ENCODE peak calls at places on chromosomes 6 and 20, in four cellular contexts. One of them, this sample, is unnamed. For H3K4me1, the result is how much of the 10 kb centered on the place peaks cover.

GRCh38 chr6:19836799-19837510 is at the start of gene ID4:
- DNase-seq in PC-3: peak
- DNase-seq in SJSA1: peak
- DNase-seq in MM.1S: no peak
- DNase-seq in this sample: peak

GRCh38 chr6:39280247-39280731 is 33.9 kb downstream of the KCNK17 start:
- DNase-seq in PC-3: peak
- DNase-seq in SJSA1: no peak
- DNase-seq in MM.1S: no peak
- DNase-seq in this sample: no peak

GRCh38 chr20:20373046-20373706 is 5.3 kb downstream of the INSM1 start:
- DNase-seq in PC-3: peak
- DNase-seq in SJSA1: no peak
- DNase-seq in MM.1S: no peak
- DNase-seq in this sample: no peak

GRCh38 chr6:47741807-47742206 is 40.0 kb upstream of the OPN5 start:
- DNase-seq in PC-3: peak
- DNase-seq in SJSA1: no peak
- DNase-seq in MM.1S: no peak
- DNase-seq in this sample: no peak

GRCh38 chr20:6519556-6519955 is 247.9 kb upstream of the BMP2 start:
- DNase-seq in PC-3: peak
- DNase-seq in SJSA1: no peak
- DNase-seq in MM.1S: no peak
- DNase-seq in this sample: no peak

GRCh38 chr6:41125282-41125681 is 28.9 kb downstream of the TREML1 start:
- DNase-seq in PC-3: no peak
- DNase-seq in SJSA1: no peak
- DNase-seq in MM.1S: no peak
- DNase-seq in this sample: no peak

GRCh38 chr20:49616154-49617007 is 48.4 kb upstream of the PTGIS start:
- DNase-seq in PC-3: no peak
- DNase-seq in SJSA1: no peak
- DNase-seq in MM.1S: no peak
- DNase-seq in this sample: no peak

GRCh38 chr20:2365091-2365490 is 15.6 kb upstream of the TGM6 start:
- DNase-seq in PC-3: no peak
- DNase-seq in SJSA1: no peak
- DNase-seq in MM.1S: no peak
- DNase-seq in this sample: no peak

GRCh38 chr6:144007779-144008500 is at the start of gene PLAGL1:
- DNase-seq in PC-3: peak
- DNase-seq in SJSA1: peak
- DNase-seq in MM.1S: no peak
- DNase-seq in this sample: peak

GRCh38 chr6:144064831-144065668 is 30.3 kb downstream of the SF3B5 start:
- DNase-seq in PC-3: no peak
- DNase-seq in SJSA1: no peak
- DNase-seq in MM.1S: no peak
- DNase-seq in this sample: no peak

GRCh38 chr6:2196079-2196679 is 49.2 kb downstream of the GMDS start:
- DNase-seq in PC-3: peak
- DNase-seq in SJSA1: no peak
- DNase-seq in MM.1S: peak
- DNase-seq in this sample: no peak

GRCh38 chr6:104325341-104326172 is 534.2 kb downstream of the HACE1 start:
- DNase-seq in PC-3: peak
- DNase-seq in SJSA1: no peak
- DNase-seq in MM.1S: peak
- DNase-seq in this sample: no peak

GRCh38 chr6:38554700-38555413 is 84.9 kb downstream of the BTBD9 start:
- DNase-seq in PC-3: peak
- DNase-seq in SJSA1: no peak
- DNase-seq in MM.1S: no peak
- DNase-seq in this sample: no peak

GRCh38 chr20:4633780-4634179 is 87.9 kb upstream of the PRND start:
- DNase-seq in PC-3: peak
- DNase-seq in SJSA1: no peak
- DNase-seq in MM.1S: no peak
- DNase-seq in this sample: no peak

GRCh38 chr20:43590036-43590391 is 723 bp upstream of the IFT52 start:
- DNase-seq in PC-3: no peak
- DNase-seq in SJSA1: no peak
- DNase-seq in MM.1S: no peak
- DNase-seq in this sample: no peak

GRCh38 chr20:51569815-51570741 is 27.6 kb upstream of the NFATC2 start:
- DNase-seq in PC-3: peak
- DNase-seq in SJSA1: no peak
- DNase-seq in MM.1S: no peak
- DNase-seq in this sample: peak

GRCh38 chr20:5557123-5557522 is 193.1 kb upstream of the SHLD1 start:
- DNase-seq in PC-3: peak
- DNase-seq in SJSA1: no peak
- DNase-seq in MM.1S: peak
- DNase-seq in this sample: peak

GRCh38 chr20:59484228-59484627 is 120.1 kb upstream of the PHACTR3 start:
- DNase-seq in PC-3: no peak
- DNase-seq in SJSA1: peak
- DNase-seq in MM.1S: no peak
- DNase-seq in this sample: no peak

GRCh38 chr6:24537082-24537699 is 42.4 kb downstream of the ALDH5A1 start:
- DNase-seq in PC-3: peak
- DNase-seq in SJSA1: no peak
- DNase-seq in MM.1S: no peak
- DNase-seq in this sample: no peak

GRCh38 chr20:63130654-63131577 is 85.0 kb downstream of the YTHDF1 start:
- DNase-seq in PC-3: no peak
- DNase-seq in SJSA1: peak
- DNase-seq in MM.1S: no peak
- DNase-seq in this sample: no peak

GRCh38 chr20:63129376-63129965 is 86.5 kb downstream of the YTHDF1 start:
- DNase-seq in PC-3: peak
- DNase-seq in SJSA1: no peak
- DNase-seq in MM.1S: no peak
- DNase-seq in this sample: no peak

GRCh38 chr20:63128956-63129355 is 87.0 kb downstream of the YTHDF1 start:
- DNase-seq in PC-3: no peak
- DNase-seq in SJSA1: no peak
- DNase-seq in MM.1S: no peak
- DNase-seq in this sample: no peak

GRCh38 chr20:63128367-63128766 is 87.6 kb downstream of the YTHDF1 start:
- DNase-seq in PC-3: no peak
- DNase-seq in SJSA1: no peak
- DNase-seq in MM.1S: no peak
- DNase-seq in this sample: no peak

GRCh38 chr20:63129991-63130653 is 85.8 kb downstream of the YTHDF1 start:
- DNase-seq in PC-3: no peak
- DNase-seq in SJSA1: no peak
- DNase-seq in MM.1S: no peak
- DNase-seq in this sample: no peak
- H3K4me3 ChIP-seq in PC-3: no peak
- H3K4me3 ChIP-seq in SJSA1: no peak
- H3K4me3 ChIP-seq in MM.1S: no peak
- H3K4me3 ChIP-seq in this sample: no peak

GRCh38 chr6:111804627-111805235 is 68.5 kb downstream of the FYN start:
- DNase-seq in PC-3: no peak
- DNase-seq in SJSA1: peak
- DNase-seq in MM.1S: peak
- DNase-seq in this sample: no peak
- H3K4me1 ChIP-seq in PC-3: half or more
- H3K4me1 ChIP-seq in SJSA1: under half
- H3K4me1 ChIP-seq in MM.1S: under half
- H3K4me1 ChIP-seq in this sample: under half

GRCh38 chr20:58420798-58421496 is 31.9 kb downstream of the VAPB start:
- DNase-seq in PC-3: peak
- DNase-seq in SJSA1: no peak
- DNase-seq in MM.1S: no peak
- DNase-seq in this sample: no peak

GRCh38 chr20:58417418-58417817 is 28.4 kb downstream of the VAPB start:
- DNase-seq in PC-3: no peak
- DNase-seq in SJSA1: no peak
- DNase-seq in MM.1S: no peak
- DNase-seq in this sample: no peak

GRCh38 chr20:58418949-58419748 is 30.1 kb downstream of the VAPB start:
- DNase-seq in PC-3: peak
- DNase-seq in SJSA1: no peak
- DNase-seq in MM.1S: no peak
- DNase-seq in this sample: no peak

GRCh38 chr20:58416057-58416456 is 27.0 kb downstream of the VAPB start:
- DNase-seq in PC-3: no peak
- DNase-seq in SJSA1: no peak
- DNase-seq in MM.1S: no peak
- DNase-seq in this sample: no peak

DNA sequence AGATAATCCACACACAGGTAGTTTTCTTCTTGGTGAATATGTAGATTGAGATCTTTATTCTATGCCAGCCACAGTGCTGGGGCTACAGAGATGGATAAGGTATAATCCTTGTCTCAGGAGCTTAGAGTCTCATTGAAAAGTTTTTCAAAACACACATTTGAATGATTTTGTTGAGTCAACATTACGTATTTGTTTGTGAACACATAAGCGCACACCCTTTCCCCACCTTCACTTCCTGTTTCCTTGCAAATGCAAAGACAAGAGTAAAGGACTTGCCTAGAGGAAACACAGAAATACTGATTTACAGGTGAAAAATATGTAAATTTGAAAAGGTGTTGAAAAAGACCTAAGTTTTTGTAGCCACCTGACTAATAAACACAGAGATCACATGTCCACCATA is 27.8 kb downstream of the VAPB start:
- DNase-seq in PC-3: no peak
- DNase-seq in SJSA1: no peak
- DNase-seq in MM.1S: no peak
- DNase-seq in this sample: no peak
- H3K4me3 ChIP-seq in PC-3: no peak
- H3K4me3 ChIP-seq in SJSA1: no peak
- H3K4me3 ChIP-seq in MM.1S: no peak
- H3K4me3 ChIP-seq in this sample: no peak

GRCh38 chr6:169145476-169145875 is 108.2 kb downstream of the THBS2 start:
- DNase-seq in PC-3: no peak
- DNase-seq in SJSA1: peak
- DNase-seq in MM.1S: no peak
- DNase-seq in this sample: no peak
- H3K4me1 ChIP-seq in PC-3: under half
- H3K4me1 ChIP-seq in SJSA1: under half
- H3K4me1 ChIP-seq in MM.1S: under half
- H3K4me1 ChIP-seq in this sample: under half

GRCh38 chr6:136783495-136784270 is 8.6 kb downstream of the MAP3K5 start:
- DNase-seq in PC-3: no peak
- DNase-seq in SJSA1: no peak
- DNase-seq in MM.1S: no peak
- DNase-seq in this sample: no peak
- H3K4me3 ChIP-seq in PC-3: no peak
- H3K4me3 ChIP-seq in SJSA1: no peak
- H3K4me3 ChIP-seq in MM.1S: no peak
- H3K4me3 ChIP-seq in this sample: no peak

GRCh38 chr6:45206793-45207492 is 121.2 kb upstream of the RUNX2 start:
- DNase-seq in PC-3: no peak
- DNase-seq in SJSA1: no peak
- DNase-seq in MM.1S: no peak
- DNase-seq in this sample: no peak
- H3K4me1 ChIP-seq in PC-3: under half
- H3K4me1 ChIP-seq in SJSA1: under half
- H3K4me1 ChIP-seq in MM.1S: under half
- H3K4me1 ChIP-seq in this sample: under half